ENCODE peak calls at places on chromosomes 13 and 19, in seven cellular contexts. M is stimulated activated naive CD4-positive, alpha-beta T cell; R is pancreas; N is stimulated activated CD8-positive, alpha-beta memory T cell treated with anti-CD3 and anti-CD28 coated beads, Interleukin-7, amount 100 ng/mL, for 1 hour; D is mesendoderm; C is NCI-H1105; X is D341Med. K is an unnamed sample.

GRCh38 chr13:113622791-113623490 is 35.1 kb downstream of the ATP4B start:
- DNase-seq in M (no peak), R (no peak), X (no peak), C (no peak), N (no peak), D (no peak), K (no peak)

GRCh38 chr13:41411536-41411935 is 45.8 kb upstream of the RGCC start:
- DNase-seq in M (peak), R (no peak), D (peak), N (no peak), C (no peak), X (no peak), K (no peak)

GRCh38 chr19:5957132-5957531 is 20.8 kb downstream of the RANBP3 start:
- DNase-seq in R (no peak), M (no peak), C (no peak), N (no peak), X (no peak), D (no peak), K (peak)

GRCh38 chr13:95217920-95218830 is 83.1 kb downstream of the ABCC4 start:
- DNase-seq in D (no peak), C (no peak), M (no peak), R (no peak), X (no peak), N (no peak), K (no peak)

GRCh38 chr13:23969672-23970071 is 72.4 kb upstream of the C1QTNF9B start:
- DNase-seq in R (no peak), M (no peak), D (peak), C (no peak), X (no peak), N (no peak), K (no peak)

GRCh38 chr19:39277598-39277997 is 9.4 kb downstream of the IFNL2 start:
- DNase-seq in D (no peak), M (no peak), N (no peak), R (no peak), C (no peak), X (no peak), K (no peak)

GRCh38 chr13:111337206-111337605 is 16.8 kb downstream of the TEX29 start:
- DNase-seq in M (no peak), N (no peak), X (no peak), D (no peak), R (no peak), C (no peak), K (no peak)

GRCh38 chr13:77696863-77697207 is 652 bp upstream of the SLAIN1 start:
- DNase-seq in M (no peak), R (no peak), N (no peak), X (no peak), D (no peak), C (no peak), K (no peak)

GRCh38 chr13:26557393-26558073 is at the start of gene WASF3:
- DNase-seq in M (no peak), D (peak), N (no peak), X (peak), R (peak), C (peak), K (peak)

GRCh38 chr13:40245567-40245966 is 420.9 kb downstream of the FOXO1 start:
- DNase-seq in R (no peak), X (no peak), D (no peak), N (no peak), C (no peak), M (no peak), K (no peak)

GRCh38 chr19:29952646-29953045 is 10.6 kb downstream of the URI1 start:
- DNase-seq in C (no peak), R (no peak), N (no peak), X (no peak), M (no peak), D (no peak), K (no peak)

GRCh38 chr19:29491491-29491890 is 34.3 kb upstream of the VSTM2B start:
- DNase-seq in C (no peak), X (no peak), M (no peak), N (no peak), D (no peak), R (no peak), K (no peak)

GRCh38 chr19:52685811-52686210 is 47.7 kb upstream of the ZNF83 start:
- DNase-seq in X (no peak), R (no peak), D (no peak), N (no peak), M (no peak), C (no peak), K (no peak)

GRCh38 chr13:32824671-32825070 is 191.6 kb upstream of the KL start:
- DNase-seq in C (no peak), X (no peak), D (peak), N (no peak), M (no peak), R (no peak), K (no peak)

GRCh38 chr13:110116072-110116487 is 190.9 kb downstream of the COL4A1 start:
- DNase-seq in D (peak), C (no peak), N (no peak), R (peak), X (peak), M (no peak), K (no peak)

GRCh38 chr13:48304132-48304876 is 753 bp downstream of the RB1 start:
- DNase-seq in C (no peak), R (peak), X (peak), D (no peak), N (no peak), M (no peak), K (no peak)

GRCh38 chr19:46514589-46515289 is 19.1 kb upstream of the PNMA8B start:
- DNase-seq in M (no peak), D (no peak), N (no peak), R (no peak), C (no peak), X (peak), K (no peak)

GRCh38 chr19:10887616-10888367 is 16.4 kb downstream of the CARM1 start:
- DNase-seq in M (no peak), D (no peak), C (no peak), R (no peak), X (peak), N (no peak), K (no peak)

GRCh38 chr19:58562126-58563033 is 4.0 kb upstream of the UBE2M start:
- DNase-seq in C (no peak), M (no peak), N (no peak), R (no peak), D (no peak), X (no peak), K (no peak)

GRCh38 chr19:29285187-29285687 is 72.3 kb upstream of the UQCRFS1 start:
- DNase-seq in N (no peak), R (no peak), C (no peak), M (no peak), D (no peak), X (no peak), K (no peak)

GRCh38 chr19:45400192-45400591 is 4.7 kb downstream of the PPP1R13L start:
- DNase-seq in M (no peak), C (no peak), X (peak), D (no peak), N (no peak), R (no peak), K (no peak)

GRCh38 chr13:110521946-110522345 is 39.6 kb downstream of the RAB20 start:
- DNase-seq in N (no peak), R (no peak), M (no peak), X (no peak), D (no peak), C (no peak), K (no peak)

GRCh38 chr13:98563071-98563470 is 13.8 kb downstream of the STK24 start:
- DNase-seq in D (peak), N (no peak), R (no peak), X (no peak), M (peak), C (no peak), K (no peak)

GRCh38 chr13:23610966-23611486 is 40.8 kb downstream of the TNFRSF19 start:
- DNase-seq in N (no peak), C (no peak), X (no peak), D (no peak), R (no peak), M (no peak), K (no peak)

GRCh38 chr19:34962945-34963530 is 991 bp downstream of the ZNF792 start:
- DNase-seq in N (no peak), D (peak), R (no peak), X (peak), C (no peak), M (no peak), K (no peak)

GRCh38 chr13:58461217-58461616 is 829.7 kb downstream of the PCDH17 start:
- DNase-seq in R (no peak), N (no peak), D (no peak), M (no peak), C (no peak), X (no peak), K (no peak)

GRCh38 chr19:39246951-39247669 is 1.5 kb downstream of the IFNL4 start:
- DNase-seq in C (peak), R (no peak), N (no peak), M (no peak), X (peak), D (peak), K (no peak)

GRCh38 chr19:19169236-19170052 is 619 bp downstream of the MEF2B start:
- DNase-seq in X (no peak), D (no peak), M (no peak), C (no peak), N (no peak), R (no peak), K (no peak)

GRCh38 chr13:49553888-49554287 is 31.5 kb downstream of the RCBTB1 start:
- DNase-seq in N (no peak), C (no peak), X (no peak), R (no peak), M (no peak), D (no peak), K (no peak)

GRCh38 chr13:99686157-99686572 is 184.9 kb downstream of the TM9SF2 start:
- DNase-seq in M (no peak), R (peak), C (no peak), N (no peak), X (no peak), D (peak), K (no peak)

GRCh38 chr19:2087621-2088100 is 8.5 kb downstream of the MOB3A start:
- DNase-seq in N (no peak), C (no peak), R (no peak), M (no peak), X (no peak), D (no peak), K (no peak)

GRCh38 chr19:40607311-40607871 is 6.2 kb downstream of the LTBP4 start:
- DNase-seq in C (no peak), N (no peak), D (no peak), R (no peak), X (no peak), M (no peak), K (no peak)

GRCh38 chr19:18306209-18306902 is 16.5 kb downstream of the LSM4 start:
- DNase-seq in C (no peak), N (no peak), D (no peak), M (no peak), X (peak), R (no peak), K (no peak)

GRCh38 chr13:98108330-98108729 is 34.6 kb upstream of the FARP1 start:
- DNase-seq in X (no peak), M (no peak), N (no peak), R (no peak), D (no peak), C (no peak), K (no peak)

K was measured in NCI-H2081 treated with DMSO at 0.1 percent for 48 hours.